ENCODE peak calls at places on chromosomes 13 and 19, in eight cellular contexts. W is right atrium auricular region, S is HCT116, A is astrocyte of the spinal cord, I is pancreas, M is mammary epithelial cell, X is stomach, Y is psoas muscle. Q is an unnamed sample.
A peak's percentile ranks its signal among the peaks of the same experiment; 100 is the strongest.

GRCh38 chr13:40271931-40272775 is 394.3 kb downstream of the FOXO1 start:
- DNase-seq in W (peak; percentile 91), S (no peak), A (peak; percentile 92), I (peak; percentile 23), M (peak; percentile 81), X (peak; percentile 49), Y (peak; percentile 76), Q (peak; percentile 66)

GRCh38 chr13:26628706-26629105 is 71.2 kb downstream of the WASF3 start:
- DNase-seq in W (no peak), S (no peak), A (peak; percentile 19), I (no peak), M (peak; percentile 27), X (no peak), Y (no peak), Q (peak; percentile 41)

GRCh38 chr13:43258771-43259170 is 235.4 kb downstream of the DNAJC15 start:
- DNase-seq in W (no peak), S (no peak), A (no peak), I (no peak), M (peak; percentile 26), X (no peak), Y (no peak), Q (no peak)

GRCh38 chr13:73220966-73221720 is 162.3 kb downstream of the KLF5 start:
- DNase-seq in W (no peak), S (no peak), A (no peak), I (no peak), M (peak; percentile 48), X (no peak), Y (no peak), Q (no peak)

GRCh38 chr13:65149687-65150086 is 2080.4 kb downstream of the PCDH9 start:
- DNase-seq in W (no peak), S (no peak), A (no peak), I (no peak), M (no peak), X (no peak), Y (no peak), Q (no peak)

GRCh38 chr19:2110822-2111221 is 14.1 kb downstream of the IZUMO4 start:
- DNase-seq in W (no peak), S (no peak), A (no peak), I (no peak), M (no peak), X (no peak), Y (no peak), Q (no peak)

GRCh38 chr19:3949997-3950859 is 17.4 kb downstream of the NMRK2 start:
- DNase-seq in W (no peak), S (no peak), A (no peak), I (no peak), M (no peak), X (no peak), Y (no peak), Q (no peak)

GRCh38 chr19:11397089-11397610 is 13.0 kb upstream of the EPOR start:
- DNase-seq in W (no peak), S (no peak), A (no peak), I (no peak), M (no peak), X (no peak), Y (no peak), Q (no peak)

GRCh38 chr13:111395511-111396393 is 75.3 kb downstream of the TEX29 start:
- DNase-seq in W (no peak), S (no peak), A (no peak), I (no peak), M (no peak), X (peak; percentile 9), Y (no peak), Q (no peak)

GRCh38 chr13:85833938-85834337 is 34.7 kb upstream of the SLITRK6 start:
- DNase-seq in W (no peak), S (no peak), A (no peak), I (no peak), M (no peak), X (no peak), Y (no peak), Q (no peak)

GRCh38 chr13:101140087-101140770 is 276.1 kb downstream of the NALCN start:
- DNase-seq in W (no peak), S (no peak), A (no peak), I (no peak), M (no peak), X (no peak), Y (no peak), Q (no peak)

GRCh38 chr19:51712461-51713081 is 11.2 kb downstream of the HAS1 start:
- DNase-seq in W (no peak), S (no peak), A (peak; percentile 38), I (no peak), M (peak; percentile 69), X (no peak), Y (no peak), Q (peak; percentile 43)

GRCh38 chr13:112172641-112173171 is 105.8 kb downstream of the SOX1 start:
- DNase-seq in W (no peak), S (no peak), A (no peak), I (no peak), M (no peak), X (no peak), Y (no peak), Q (no peak)

GRCh38 chr13:39505151-39505550 is 97.8 kb downstream of the LHFPL6 start:
- DNase-seq in W (no peak), S (no peak), A (no peak), I (no peak), M (no peak), X (no peak), Y (no peak), Q (no peak)

GRCh38 chr19:53086949-53087348 is 16.3 kb downstream of the ZNF160 start:
- DNase-seq in W (peak; percentile 62), S (no peak), A (peak; percentile 25), I (no peak), M (no peak), X (no peak), Y (peak; percentile 49), Q (peak; percentile 40)

GRCh38 chr19:296476-297225 is 5.4 kb upstream of the PLPP2 start:
- DNase-seq in W (peak; percentile 66), S (no peak), A (no peak), I (no peak), M (no peak), X (peak; percentile 25), Y (no peak), Q (no peak)

GRCh38 chr19:1980782-1981181 is 34.7 kb downstream of the BTBD2 start:
- DNase-seq in W (no peak), S (no peak), A (no peak), I (no peak), M (no peak), X (no peak), Y (no peak), Q (no peak)

GRCh38 chr13:50787316-50788195 is 55.9 kb downstream of the DLEU7 start:
- DNase-seq in W (no peak), S (no peak), A (no peak), I (no peak), M (no peak), X (no peak), Y (no peak), Q (no peak)

GRCh38 chr13:66578305-66578704 is 651.8 kb downstream of the PCDH9 start:
- DNase-seq in W (no peak), S (no peak), A (peak; percentile 20), I (no peak), M (no peak), X (no peak), Y (no peak), Q (no peak)

GRCh38 chr13:44403720-44404063 is 30.1 kb downstream of the SERP2 start:
- DNase-seq in W (no peak), S (no peak), A (no peak), I (no peak), M (no peak), X (no peak), Y (no peak), Q (no peak)

GRCh38 chr19:359653-359925 is 15.0 kb upstream of the MIER2 start:
- DNase-seq in W (no peak), S (no peak), A (no peak), I (no peak), M (no peak), X (no peak), Y (no peak), Q (no peak)

GRCh38 chr19:10577951-10578350 is 9.2 kb downstream of the AP1M2 start:
- DNase-seq in W (no peak), S (no peak), A (no peak), I (no peak), M (no peak), X (no peak), Y (no peak), Q (no peak)

GRCh38 chr19:9128171-9128570 is 1.4 kb upstream of the OR7G3 start:
- DNase-seq in W (no peak), S (peak; percentile 82), A (peak; percentile 24), I (no peak), M (peak; percentile 57), X (no peak), Y (no peak), Q (peak; percentile 10)

GRCh38 chr19:9132422-9132821 is 5.7 kb upstream of the OR7G3 start:
- DNase-seq in W (no peak), S (no peak), A (no peak), I (no peak), M (no peak), X (no peak), Y (no peak), Q (no peak)

GRCh38 chr19:9130965-9131364 is 4.2 kb upstream of the OR7G3 start:
- DNase-seq in W (no peak), S (no peak), A (no peak), I (no peak), M (no peak), X (no peak), Y (no peak), Q (no peak)

GRCh38 chr19:9126900-9127405 is at the start of gene OR7G3:
- DNase-seq in W (no peak), S (no peak), A (no peak), I (no peak), M (no peak), X (no peak), Y (no peak), Q (no peak)
- TF ChIP-seq CTCF in W (no peak), S (no peak), A (no peak), I (no peak), M (no peak), X (no peak), Y (no peak), Q (no peak)

GRCh38 chr13:36163809-36164308 is 32.7 kb upstream of the DCLK1 start:
- DNase-seq in W (peak; percentile 73), S (no peak), A (peak; percentile 99), I (peak; percentile 33), M (peak; percentile 84), X (peak; percentile 45), Y (peak; percentile 51), Q (peak; percentile 25)
- H3K4me3 ChIP-seq in W (no peak overlapping the region), S (no peak overlapping the region), A (no peak overlapping the region), I (no peak overlapping the region), M (no peak overlapping the region), X (no peak overlapping the region), Y (no peak overlapping the region), Q (no peak overlapping the region)

GRCh38 chr19:23440791-23441190 is 45.5 kb upstream of the ZNF91 start:
- DNase-seq in W (no peak), S (no peak), A (no peak), I (no peak), M (no peak), X (no peak), Y (no peak), Q (no peak)
- TF ChIP-seq CTCF in W (no peak), S (no peak), A (peak; percentile 44), I (no peak), M (peak; percentile 29), X (no peak), Y (peak; percentile 23), Q (peak; percentile 17)

DNA sequence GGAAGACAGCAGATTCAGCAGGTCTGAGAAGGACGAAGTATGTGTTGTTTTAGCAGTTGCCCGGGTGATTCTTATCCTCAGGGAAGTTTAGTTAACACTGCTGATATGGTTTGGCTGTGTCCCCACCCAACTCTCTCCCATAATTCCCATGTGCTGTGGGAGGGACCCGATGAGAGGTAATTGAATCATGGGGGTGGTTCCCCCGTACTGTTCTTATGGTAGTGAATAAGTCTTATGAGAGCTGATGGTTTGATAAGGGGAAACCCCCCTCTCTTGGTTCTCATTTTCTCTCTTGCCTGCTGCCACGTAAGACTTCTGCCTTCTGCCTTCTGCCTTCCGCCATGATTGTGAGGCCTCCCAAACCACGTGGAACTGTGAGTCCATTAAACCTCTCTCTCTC is 81.0 kb upstream of the UBAC2 start:
- DNase-seq in W (no peak), S (no peak), A (no peak), I (no peak), M (peak; percentile 27), X (no peak), Y (no peak), Q (no peak)
- H3K4me3 ChIP-seq in W (no peak overlapping the region), S (no peak overlapping the region), A (no peak overlapping the region), I (no peak overlapping the region), M (no peak overlapping the region), X (no peak overlapping the region), Y (no peak overlapping the region), Q (no peak overlapping the region)

Q was measured in foreskin fibroblast.